ENCODE peak calls at places on chromosomes 13 and 19, in five cellular contexts. L is uterus; W is activated gamma-delta T cell treated with anti-CD3 and anti-CD28 coated beads, Interleukin-2, amount 50 U/mL, for 16 hours; K is MV-4-11; P is glutamatergic neuron. O is an unnamed sample.

GRCh38 chr19:39846678-39847486 is 703 bp upstream of the FBL start:
- DNase-seq in K (no peak), W (no peak), L (no peak), P (no peak), O (no peak)

GRCh38 chr19:35596366-35596999 is 10.5 kb downstream of the PMIS2 start:
- DNase-seq in L (no peak), P (no peak), K (peak; percentile 55), W (no peak), O (no peak)

GRCh38 chr19:44689290-44690130 is 9.4 kb upstream of the CEACAM16 start:
- DNase-seq in K (peak; percentile 57), L (peak; percentile 63), W (peak; percentile 71), P (peak; percentile 88), O (peak; percentile 79)

GRCh38 chr13:50400035-50400726 is 384.9 kb downstream of the KCNRG start:
- DNase-seq in P (no peak), K (no peak), L (peak; percentile 42), W (no peak), O (no peak)

GRCh38 chr13:41648314-41648935 is 191.1 kb downstream of the RGCC start:
- DNase-seq in W (no peak), K (no peak), P (no peak), L (no peak), O (no peak)

GRCh38 chr13:106597190-106597589 is 29.3 kb upstream of the ARGLU1 start:
- DNase-seq in K (no peak), W (no peak), P (peak; percentile 36), L (peak; percentile 43), O (peak; percentile 51)

GRCh38 chr19:3159565-3159964 is 19.0 kb upstream of the S1PR4 start:
- DNase-seq in L (no peak), P (no peak), K (no peak), W (no peak), O (no peak)

GRCh38 chr13:25335856-25336255 is 34.4 kb downstream of the NUP58 start:
- DNase-seq in P (no peak), L (no peak), K (no peak), W (no peak), O (no peak)

GRCh38 chr19:28871099-28871725 is 341.7 kb downstream of the UQCRFS1 start:
- DNase-seq in P (no peak), L (no peak), K (no peak), W (no peak), O (no peak)

GRCh38 chr19:16070366-16070990 is 5.8 kb upstream of the TPM4 start:
- DNase-seq in W (peak; percentile 68), L (no peak), K (no peak), P (no peak), O (peak; percentile 73)

GRCh38 chr19:47702671-47703070 is 10.6 kb upstream of the EHD2 start:
- DNase-seq in W (no peak), P (peak; percentile 15), L (no peak), K (no peak), O (no peak)

GRCh38 chr13:100124265-100124664 is 35.4 kb downstream of the PCCA start:
- DNase-seq in W (no peak), K (peak; percentile 86), L (no peak), P (no peak), O (no peak)

GRCh38 chr19:16573296-16573695 is 1.1 kb upstream of the SLC35E1 start:
- DNase-seq in P (no peak), L (no peak), K (no peak), W (no peak), O (no peak)

GRCh38 chr19:38544569-38545315 is 73.0 kb downstream of the MAP4K1 start:
- DNase-seq in P (no peak), K (no peak), W (no peak), L (no peak), O (no peak)

GRCh38 chr19:56118666-56119584 is 2.2 kb downstream of the ZNF787 start:
- DNase-seq in L (no peak), K (peak; percentile 50), P (no peak), W (no peak), O (no peak)

GRCh38 chr19:47107953-47108746 is 5.4 kb downstream of the ZC3H4 start:
- DNase-seq in K (no peak), P (no peak), L (no peak), W (no peak), O (no peak)

GRCh38 chr19:11657307-11657706 is 60.0 kb downstream of the ZNF627 start:
- DNase-seq in K (no peak), L (no peak), P (no peak), W (no peak), O (no peak)

GRCh38 chr19:28703400-28703956 is 509.5 kb downstream of the UQCRFS1 start:
- DNase-seq in W (no peak), L (no peak), P (no peak), K (no peak), O (no peak)

GRCh38 chr19:35332817-35333216 is 3.8 kb downstream of the CD22 start:
- DNase-seq in W (no peak), K (no peak), L (no peak), P (no peak), O (no peak)

GRCh38 chr19:28494466-28494865 is 718.5 kb downstream of the UQCRFS1 start:
- DNase-seq in P (no peak), W (no peak), K (no peak), L (no peak), O (no peak)

O was measured in tibial artery.